ENCODE peak calls at places on chromosome 10, in eight cellular contexts. Z is RWPE2, R is dorsolateral prefrontal cortex, Q is body of pancreas, E is WERI-Rb-1, K is AG04449, S is A549, V is cardiac fibroblast. W is an unnamed sample.

GRCh38 chr10:3906511-3907111 is 121.6 kb upstream of the KLF6 start:
- DNase-seq in S (no peak), V (no peak), R (no peak), E (no peak), Z (no peak), Q (no peak), K (no peak), W (no peak)

GRCh38 chr10:31171402-31172120 is 139.9 kb upstream of the ZNF438 start:
- DNase-seq in R (no peak), V (no peak), Z (no peak), S (no peak), Q (no peak), E (peak), K (peak), W (no peak)

GRCh38 chr10:7260412-7260900 is 150.4 kb downstream of the SFMBT2 start:
- DNase-seq in K (peak), Z (peak), S (peak), E (no peak), Q (peak), V (peak), R (peak), W (no peak)

GRCh38 chr10:130018730-130019185 is 54.7 kb upstream of the EBF3 start:
- DNase-seq in R (no peak), E (no peak), Q (no peak), V (no peak), K (no peak), S (no peak), Z (no peak), W (no peak)

GRCh38 chr10:69093933-69094332 is 6.0 kb downstream of the SRGN start:
- DNase-seq in Q (no peak), E (peak), Z (no peak), R (no peak), K (no peak), V (peak), S (peak), W (no peak)

GRCh38 chr10:52437205-52437646 is 123.1 kb downstream of the DKK1 start:
- DNase-seq in Q (no peak), K (no peak), E (no peak), S (no peak), Z (no peak), V (no peak), R (no peak), W (no peak)

GRCh38 chr10:30705086-30705624 is 75.6 kb upstream of the LYZL2 start:
- DNase-seq in V (no peak), Q (no peak), K (no peak), Z (no peak), S (no peak), R (no peak), E (no peak), W (no peak)

GRCh38 chr10:133537551-133538545 is 10.7 kb downstream of the CYP2E1 start:
- DNase-seq in Z (no peak), Q (no peak), K (no peak), R (no peak), V (no peak), S (no peak), E (no peak), W (no peak)

GRCh38 chr10:12566161-12567115 is 217.1 kb downstream of the CAMK1D start:
- DNase-seq in E (no peak), Q (peak), V (no peak), Z (no peak), S (no peak), R (no peak), K (no peak), W (no peak)

GRCh38 chr10:99560277-99561126 is 27.8 kb downstream of the NKX2-3 start:
- DNase-seq in K (no peak), Q (peak), S (peak), V (peak), Z (no peak), E (peak), R (peak), W (no peak)

GRCh38 chr10:91198781-91199180 is 21.7 kb upstream of the PCGF5 start:
- DNase-seq in E (no peak), Q (peak), R (no peak), K (no peak), S (no peak), V (peak), Z (no peak), W (no peak)

GRCh38 chr10:99331207-99331803 is 2.1 kb downstream of the CNNM1 start:
- DNase-seq in E (peak), V (peak), R (no peak), S (peak), Q (no peak), K (no peak), Z (no peak), W (no peak)

GRCh38 chr10:107144490-107144889 is 20.0 kb downstream of the SORCS1 start:
- DNase-seq in E (peak), Z (no peak), Q (no peak), V (no peak), R (no peak), K (no peak), S (no peak), W (no peak)

GRCh38 chr10:22903694-22904093 is 24.2 kb upstream of the ARMC3 start:
- DNase-seq in V (no peak), Z (no peak), S (no peak), R (no peak), Q (no peak), K (no peak), E (no peak), W (no peak)

GRCh38 chr10:79023489-79024162 is 45.1 kb upstream of the ZMIZ1 start:
- DNase-seq in K (no peak), V (peak), R (no peak), Q (no peak), E (no peak), S (no peak), Z (peak), W (peak)

GRCh38 chr10:65622608-65623007 is 1303.2 kb upstream of the LRRTM3 start:
- DNase-seq in E (no peak), Z (no peak), R (no peak), S (no peak), V (no peak), K (no peak), Q (no peak), W (no peak)

GRCh38 chr10:103759100-103759781 is 96.1 kb downstream of the SH3PXD2A start:
- DNase-seq in Z (no peak), V (peak), K (peak), S (peak), E (peak), R (peak), Q (peak), W (no peak)

GRCh38 chr10:102617041-102617440 is 27.2 kb upstream of the TRIM8 start:
- DNase-seq in Q (no peak), R (no peak), Z (no peak), V (no peak), K (no peak), S (no peak), E (no peak), W (peak)

GRCh38 chr10:102616071-102616770 is 28.1 kb upstream of the TRIM8 start:
- DNase-seq in V (peak), K (no peak), Q (peak), Z (no peak), R (no peak), E (peak), S (no peak), W (peak)

GRCh38 chr10:102613761-102614160 is 30.5 kb upstream of the TRIM8 start:
- DNase-seq in Z (no peak), R (no peak), K (no peak), V (no peak), Q (no peak), S (no peak), E (no peak), W (peak)

GRCh38 chr10:102614888-102615287 is 29.4 kb upstream of the TRIM8 start:
- DNase-seq in R (no peak), E (no peak), V (no peak), K (no peak), S (no peak), Z (no peak), Q (no peak), W (peak)

DNA sequence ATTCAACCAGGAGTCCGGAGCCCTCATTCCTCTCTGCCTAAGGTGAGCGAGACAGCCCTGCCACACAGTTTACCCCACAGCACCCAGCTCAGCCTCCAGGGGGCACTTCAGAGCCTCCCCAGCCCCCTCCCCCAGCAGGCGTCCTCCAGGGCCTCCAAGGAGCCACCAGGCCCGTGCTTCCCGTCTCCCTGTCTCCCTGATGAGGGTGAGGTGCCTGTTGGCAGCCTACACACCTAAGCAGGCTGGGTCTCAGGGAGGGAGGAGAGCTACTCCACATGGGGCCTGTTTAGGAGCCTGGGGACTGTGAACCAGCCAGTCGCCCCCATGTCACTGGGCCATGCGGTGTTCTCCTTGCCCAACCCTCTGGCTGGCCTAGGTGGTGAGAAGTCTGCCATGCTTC is 28.9 kb upstream of the TRIM8 start:
- DNase-seq in Q (no peak), E (peak), S (peak), R (no peak), V (no peak), K (no peak), Z (no peak), W (peak)
- TF ChIP-seq CTCF in Q (no peak), E (peak), S (no peak), R (peak), V (peak), K (peak), Z (peak), W (peak)

DNA sequence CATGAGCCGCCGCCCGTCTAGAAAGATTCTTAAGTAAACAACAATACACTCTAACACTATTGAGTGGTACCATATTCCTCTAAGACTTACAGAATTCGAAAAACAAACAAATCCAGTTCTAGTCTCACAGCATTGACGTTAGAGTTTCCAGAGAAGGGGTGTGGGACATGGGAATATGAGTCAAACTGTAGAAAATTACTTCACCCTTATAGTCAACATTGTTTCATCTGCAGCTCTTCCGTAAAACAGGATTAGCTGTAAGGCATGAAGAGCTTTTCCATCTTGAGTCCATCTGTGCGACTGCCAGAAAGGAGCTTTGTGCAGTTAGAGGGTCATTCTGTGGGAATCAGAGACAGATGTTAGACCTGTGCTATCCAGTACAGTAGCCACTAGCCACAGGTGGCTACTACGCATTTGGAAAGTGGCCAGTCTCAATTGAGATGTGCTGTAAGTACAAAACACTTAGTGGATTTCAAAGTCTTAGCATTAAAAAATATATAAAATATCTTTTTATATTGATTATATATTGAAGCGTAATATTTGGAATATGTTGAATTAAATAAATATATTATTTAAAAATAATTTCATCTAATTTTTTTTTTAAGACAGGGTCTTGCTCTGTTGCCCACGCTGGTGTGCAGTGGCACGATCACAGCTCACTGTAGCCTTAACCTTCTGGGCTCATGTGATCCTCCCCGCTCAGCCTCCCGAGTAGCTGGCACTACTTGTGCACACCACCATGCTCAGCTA is 79.8 kb upstream of the MPP7 start:
- DNase-seq in R (no peak), V (no peak), K (peak), S (peak), E (peak), Q (no peak), Z (no peak), W (no peak)
- TF ChIP-seq CTCF in R (no peak), V (no peak), K (no peak), S (no peak), E (no peak), Q (no peak), Z (no peak), W (no peak)

GRCh38 chr10:71393841-71394475 is 2.8 kb upstream of the CDH23 start:
- DNase-seq in V (no peak), K (no peak), E (no peak), R (no peak), Z (no peak), Q (no peak), S (no peak), W (no peak)

GRCh38 chr10:71396714-71397339 is at the start of gene CDH23:
- DNase-seq in E (peak), Q (no peak), R (no peak), K (no peak), S (peak), V (no peak), Z (no peak), W (no peak)

GRCh38 chr10:71396084-71396713 is 521 bp upstream of the CDH23 start:
- DNase-seq in E (peak), K (no peak), V (peak), R (no peak), Q (peak), Z (no peak), S (peak), W (no peak)

GRCh38 chr10:71394926-71395562 is 1.7 kb upstream of the CDH23 start:
- DNase-seq in Z (no peak), Q (no peak), V (no peak), E (peak), S (no peak), R (no peak), K (no peak), W (no peak)

DNA sequence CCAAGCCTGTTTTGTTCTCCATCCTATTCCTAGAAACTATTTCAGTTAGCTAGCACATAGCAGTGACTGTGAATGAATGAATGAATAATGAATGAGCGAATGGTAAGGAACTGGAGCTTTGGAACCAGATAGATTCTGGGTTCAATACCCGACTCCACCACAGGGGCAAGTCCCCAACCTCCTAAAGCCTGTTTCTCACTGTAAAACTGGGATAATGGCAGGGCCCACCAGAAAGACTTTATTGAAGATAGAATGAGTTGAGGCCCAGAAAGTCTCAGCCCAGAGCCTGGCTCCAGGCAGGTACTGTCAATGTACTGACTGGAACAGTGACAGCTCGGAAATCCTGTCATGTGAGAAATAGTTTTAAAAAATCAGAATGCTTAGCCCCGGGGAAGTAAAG is 1.1 kb upstream of the CDH23 start:
- DNase-seq in S (peak), E (no peak), Z (no peak), R (no peak), V (no peak), K (no peak), Q (no peak), W (no peak)
- TF ChIP-seq CTCF in S (no peak), E (peak), Z (no peak), R (no peak), V (no peak), K (no peak), Q (no peak), W (no peak)

GRCh38 chr10:119620771-119621384 is 24.1 kb upstream of the TIAL1 start:
- DNase-seq in V (no peak), K (no peak), Z (no peak), E (no peak), R (no peak), S (no peak), Q (no peak), W (peak)

GRCh38 chr10:119619215-119619614 is 22.5 kb upstream of the TIAL1 start:
- DNase-seq in Z (no peak), Q (no peak), R (no peak), V (no peak), E (no peak), S (no peak), K (no peak), W (no peak)

GRCh38 chr10:119614686-119615085 is 17.9 kb upstream of the TIAL1 start:
- DNase-seq in K (no peak), S (no peak), Z (peak), E (no peak), V (no peak), R (no peak), Q (no peak), W (no peak)

GRCh38 chr10:119620241-119620753 is 23.5 kb upstream of the TIAL1 start:
- DNase-seq in Z (no peak), Q (no peak), K (no peak), R (no peak), S (no peak), V (peak), E (no peak), W (peak)

DNA sequence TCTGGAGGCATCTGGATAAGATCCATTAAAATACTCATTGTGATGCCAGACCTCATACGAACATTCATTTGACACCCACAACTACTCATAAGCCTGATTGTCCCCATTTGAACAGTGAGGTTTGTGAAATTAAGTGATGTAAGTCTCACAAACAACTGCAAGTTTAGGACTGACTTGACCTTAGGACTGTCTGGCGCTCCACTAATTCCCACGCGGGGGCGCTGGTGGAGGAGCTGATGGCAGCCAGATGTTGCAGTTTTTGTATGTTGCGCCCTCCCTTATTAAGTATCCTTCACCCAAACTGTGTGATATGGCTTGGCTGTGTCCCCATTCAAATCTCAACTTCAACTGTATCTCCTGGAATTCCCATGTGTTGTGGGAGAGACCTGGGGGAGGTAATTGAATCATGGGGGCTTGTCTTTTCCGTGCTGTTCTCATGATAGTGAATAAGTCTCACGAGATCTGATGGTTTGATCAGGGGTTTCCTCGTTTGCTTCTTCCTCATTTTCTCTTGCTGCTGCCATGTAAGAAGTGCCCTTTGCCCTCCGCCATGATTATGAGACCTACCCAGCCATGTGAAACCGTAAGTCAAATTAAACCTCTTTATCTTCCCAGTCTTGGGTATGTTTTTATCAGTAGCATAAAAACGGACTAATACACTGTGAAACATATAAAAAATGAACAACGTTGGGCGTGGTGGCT is 20.3 kb upstream of the TIAL1 start:
- DNase-seq in Z (no peak), R (no peak), K (no peak), Q (peak), E (no peak), S (peak), V (peak), W (peak)
- TF ChIP-seq CTCF in Z (no peak), R (no peak), K (peak), Q (peak), E (no peak), S (peak), V (peak), W (peak)

DNA sequence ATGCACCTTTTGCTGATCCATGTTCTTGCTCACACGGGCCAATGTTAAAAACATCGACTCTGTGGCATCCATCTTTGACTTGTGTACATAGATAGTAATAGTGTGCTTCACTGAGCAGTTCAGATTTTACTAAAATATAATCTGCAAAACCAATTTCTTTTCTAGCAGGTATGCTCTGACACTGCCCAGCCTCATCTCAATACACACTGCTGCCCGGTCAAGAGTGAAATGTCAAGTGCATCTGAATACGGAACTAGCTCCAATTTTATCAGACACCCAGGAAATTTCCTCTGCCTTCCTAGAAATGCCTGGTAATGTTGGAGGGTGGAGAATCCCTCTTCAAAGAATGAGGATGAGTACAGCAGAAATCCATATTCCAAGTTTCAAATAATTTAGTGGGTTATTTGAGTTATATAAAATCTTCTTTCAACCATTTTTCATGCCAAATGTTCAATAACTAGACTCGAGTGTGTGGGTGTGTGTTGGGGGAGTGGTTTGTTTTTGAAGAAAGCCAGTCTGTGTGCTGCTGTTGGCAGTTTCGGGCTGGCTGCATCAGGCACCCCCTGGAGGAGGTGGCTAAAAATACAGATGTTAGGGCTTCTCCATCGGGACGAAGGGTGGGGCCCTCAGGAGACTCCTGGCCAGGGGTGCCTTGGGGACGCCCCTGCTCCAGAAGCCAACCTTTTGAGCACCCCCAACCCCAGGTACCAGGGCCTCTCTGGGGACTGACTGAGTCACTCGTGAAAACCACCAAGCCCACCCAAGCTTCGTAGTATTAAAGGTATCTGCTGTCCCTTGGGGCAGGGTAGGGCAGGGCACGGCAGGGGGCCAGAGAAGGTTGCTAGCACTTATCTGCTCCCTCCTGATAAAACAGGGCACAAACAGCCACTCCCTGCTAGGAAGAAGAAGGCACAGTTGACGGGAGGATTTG is 15.4 kb downstream of the CTBP2 start:
- DNase-seq in Z (no peak), R (peak), E (no peak), K (no peak), Q (no peak), S (peak), V (peak), W (peak)
- TF ChIP-seq CTCF in Z (peak), R (peak), E (no peak), K (peak), Q (no peak), S (peak), V (peak), W (peak)

W was measured in chondrocyte.